ENCODE peak calls at places on chromosome 14, in four cellular contexts. F is H54, T is T-helper 9 cell, X is iris pigment epithelial cell. P is an unnamed sample.

GRCh38 chr14:52951730-52952481 is 1.1 kb upstream of the FERMT2 start:
- DNase-seq in F (peak), T (no peak), X (peak), P (peak)

GRCh38 chr14:91387135-91387849 is 30.3 kb downstream of the CCDC88C start:
- DNase-seq in F (no peak), T (no peak), X (peak), P (no peak)

GRCh38 chr14:55773297-55773696 is 193.3 kb downstream of the KTN1 start:
- DNase-seq in F (no peak), T (no peak), X (no peak), P (no peak)

GRCh38 chr14:55353686-55354467 is 57.8 kb downstream of the ATG14 start:
- DNase-seq in F (no peak), T (no peak), X (no peak), P (no peak)

GRCh38 chr14:86858043-86858442 is 1134.9 kb downstream of the GALC start:
- DNase-seq in F (no peak), T (no peak), X (peak), P (no peak)

GRCh38 chr14:89349196-89350008 is 67.6 kb downstream of the FOXN3 start:
- DNase-seq in F (no peak), T (no peak), X (no peak), P (no peak)

GRCh38 chr14:94538070-94538740 is 23.0 kb upstream of the SERPINA4 start:
- DNase-seq in F (no peak), T (no peak), X (no peak), P (no peak)

GRCh38 chr14:59018978-59019377 is 169.5 kb upstream of the DAAM1 start:
- DNase-seq in F (no peak), T (no peak), X (peak), P (no peak)

GRCh38 chr14:101063121-101063520 is 159.6 kb upstream of the RTL1 start:
- DNase-seq in F (no peak), T (no peak), X (no peak), P (no peak)

GRCh38 chr14:55580401-55581010 is 499 bp downstream of the KTN1 start:
- DNase-seq in F (no peak), T (peak), X (no peak), P (peak)

GRCh38 chr14:61537567-61538463 is 157.5 kb upstream of the HIF1A start:
- DNase-seq in F (no peak), T (no peak), X (peak), P (peak)

GRCh38 chr14:93648440-93649168 is 139.7 kb downstream of the PRIMA1 start:
- DNase-seq in F (no peak), T (no peak), X (no peak), P (no peak)

GRCh38 chr14:91872517-91873470 is 5.5 kb upstream of the TC2N start:
- DNase-seq in F (no peak), T (peak), X (peak), P (peak)

GRCh38 chr14:99467338-99468075 is 13.2 kb downstream of the SETD3 start:
- DNase-seq in F (no peak), T (no peak), X (no peak), P (no peak)

GRCh38 chr14:68141531-68142088 is 322.0 kb downstream of the RAD51B start:
- DNase-seq in F (no peak), T (no peak), X (peak), P (no peak)

GRCh38 chr14:51462182-51462581 is 189.5 kb upstream of the FRMD6 start:
- DNase-seq in F (no peak), T (no peak), X (no peak), P (no peak)

GRCh38 chr14:58768977-58769376 is 131.2 kb downstream of the DACT1 start:
- DNase-seq in F (no peak), T (no peak), X (no peak), P (no peak)

GRCh38 chr14:58638231-58639205 is 756 bp downstream of the DACT1 start:
- DNase-seq in F (no peak), T (no peak), X (peak), P (peak)

GRCh38 chr14:72692678-72693077 is 201.2 kb downstream of the DPF3 start:
- DNase-seq in F (no peak), T (no peak), X (no peak), P (no peak)

GRCh38 chr14:51079489-51079888 is 15.4 kb downstream of the TRIM9 start:
- DNase-seq in F (no peak), T (no peak), X (no peak), P (no peak)

GRCh38 chr14:89491701-89492381 is 74.8 kb upstream of the FOXN3 start:
- DNase-seq in F (no peak), T (no peak), X (peak), P (no peak)

GRCh38 chr14:80055912-80056801 is 155.1 kb downstream of the DIO2 start:
- DNase-seq in F (no peak), T (no peak), X (peak), P (peak)

GRCh38 chr14:98580131-98580678 is 691.8 kb downstream of the BCL11B start:
- DNase-seq in F (no peak), T (no peak), X (no peak), P (no peak)

P was measured in adrenal gland.